ENCODE peak calls at places on chromosomes 7 and 10, in nine cellular contexts. T is endothelial cell of umbilical vein; V is fibroblast of lung; R is gastrocnemius medialis; L is neural progenitor cell; C is psoas muscle; W is CD8-positive, alpha-beta memory T cell; X is ascending aorta; A is tibial artery. M is an unnamed sample.

GRCh38 chr7:32298403-32299132 is 191.6 kb downstream of the LSM5 start:
- DNase-seq in W (no peak), V (no peak), C (no peak), R (no peak), X (no peak), A (no peak), T (no peak), L (peak), M (no peak)

GRCh38 chr10:45487738-45488137 is 113.7 kb downstream of the ALOX5 start:
- DNase-seq in C (no peak), A (no peak), X (no peak), L (no peak), R (no peak), T (no peak), W (no peak), V (no peak), M (no peak)

GRCh38 chr10:5524721-5525531 is at the start of gene CALML3:
- DNase-seq in X (no peak), A (peak), R (no peak), L (no peak), W (no peak), T (no peak), V (no peak), C (no peak), M (no peak)

GRCh38 chr7:44289341-44290249 is 35.8 kb downstream of the CAMK2B start:
- DNase-seq in L (no peak), W (peak), A (peak), T (no peak), X (peak), R (peak), C (no peak), V (no peak), M (peak)

GRCh38 chr7:142168746-142169145 is 57.2 kb downstream of the MGAM2 start:
- DNase-seq in W (no peak), L (peak), A (no peak), X (no peak), R (no peak), T (no peak), C (no peak), V (no peak), M (no peak)

GRCh38 chr7:157276731-157277562 is 59.9 kb upstream of the DNAJB6 start:
- DNase-seq in R (no peak), C (no peak), L (no peak), T (peak), X (no peak), W (no peak), A (peak), V (no peak), M (no peak)

GRCh38 chr10:68655620-68656126 is 65.4 kb upstream of the CCAR1 start:
- DNase-seq in L (no peak), X (no peak), W (no peak), R (no peak), A (no peak), T (no peak), C (no peak), V (no peak), M (no peak)

GRCh38 chr7:80387634-80388033 is 124.2 kb downstream of the GNAT3 start:
- DNase-seq in A (no peak), X (no peak), V (peak), L (no peak), W (no peak), T (no peak), C (no peak), R (no peak), M (no peak)

GRCh38 chr10:7956508-7956907 is 98.0 kb upstream of the GATA3 start:
- DNase-seq in R (no peak), A (no peak), V (peak), X (no peak), L (no peak), W (no peak), T (peak), C (no peak), M (no peak)

GRCh38 chr10:4279649-4280048 is 494.6 kb upstream of the KLF6 start:
- DNase-seq in R (no peak), L (no peak), C (no peak), X (no peak), A (no peak), T (no peak), V (peak), W (no peak), M (no peak)

GRCh38 chr10:15345450-15345849 is 25.6 kb downstream of the FAM171A1 start:
- DNase-seq in V (no peak), W (no peak), C (no peak), R (no peak), A (no peak), L (no peak), T (no peak), X (no peak), M (no peak)
- H3K27ac ChIP-seq in V (no peak), W (peak), C (no peak), R (no peak), A (no peak), L (no peak), T (peak), X (no peak), M (no peak)

GRCh38 chr10:48601789-48602188 is 3.1 kb downstream of the ARHGAP22 start:
- DNase-seq in C (no peak), L (no peak), T (no peak), X (no peak), A (no peak), W (no peak), V (no peak), R (no peak), M (no peak)
- H3K27ac ChIP-seq in C (no peak), L (no peak), T (no peak), X (no peak), A (no peak), W (no peak), V (no peak), R (no peak), M (no peak)

GRCh38 chr7:111090834-111091233 is at the start of gene LRRN3:
- DNase-seq in V (peak), T (no peak), W (peak), L (peak), X (no peak), C (peak), R (peak), A (peak), M (no peak)
- H3K27ac ChIP-seq in V (no peak), T (no peak), W (no peak), L (no peak), X (no peak), C (no peak), R (no peak), A (no peak), M (no peak)

GRCh38 chr7:123410273-123410928 is 124.0 kb downstream of the IQUB start:
- DNase-seq in T (peak), A (no peak), L (no peak), C (no peak), W (no peak), X (no peak), R (no peak), V (peak), M (no peak)
- H3K27ac ChIP-seq in T (no peak), A (no peak), L (no peak), C (peak), W (no peak), X (no peak), R (peak), V (no peak), M (no peak)

GRCh38 chr10:95414844-95415545 is 124.2 kb upstream of the PDLIM1 start:
- DNase-seq in V (no peak), T (no peak), X (no peak), A (peak), C (peak), L (no peak), R (peak), W (no peak), M (no peak)
- H3K27ac ChIP-seq in V (no peak), T (no peak), X (peak), A (peak), C (peak), L (no peak), R (peak), W (no peak), M (peak)